ENCODE peak calls at places on chromosomes 2 and 18, in seven cellular contexts. One of them, this sample, is unnamed.

GRCh38 chr2:133362061-133362476 is 206.2 kb downstream of the NCKAP5 start:
- DNase-seq in GM12865: no peak
- DNase-seq in neural crest cell: no peak
- DNase-seq in lower lobe of right lung: no peak
- DNase-seq in DND-41: no peak
- DNase-seq in fibroblast of mammary gland: peak
- DNase-seq in CD4-positive, alpha-beta T cell: no peak
- DNase-seq in this sample: no peak

GRCh38 chr2:221518937-221519635 is 53.0 kb downstream of the EPHA4 start:
- DNase-seq in GM12865: no peak
- DNase-seq in neural crest cell: no peak
- DNase-seq in lower lobe of right lung: no peak
- DNase-seq in DND-41: no peak
- DNase-seq in fibroblast of mammary gland: no peak
- DNase-seq in CD4-positive, alpha-beta T cell: no peak
- DNase-seq in this sample: no peak

GRCh38 chr18:28189400-28190239 is 12.7 kb upstream of the CDH2 start:
- DNase-seq in GM12865: peak
- DNase-seq in neural crest cell: peak
- DNase-seq in lower lobe of right lung: no peak
- DNase-seq in DND-41: peak
- DNase-seq in fibroblast of mammary gland: peak
- DNase-seq in CD4-positive, alpha-beta T cell: no peak
- DNase-seq in this sample: no peak

GRCh38 chr18:49609416-49610284 is 47.8 kb downstream of the LIPG start:
- DNase-seq in GM12865: no peak
- DNase-seq in neural crest cell: no peak
- DNase-seq in lower lobe of right lung: no peak
- DNase-seq in DND-41: no peak
- DNase-seq in fibroblast of mammary gland: peak
- DNase-seq in CD4-positive, alpha-beta T cell: no peak
- DNase-seq in this sample: no peak

GRCh38 chr2:47073641-47074040 is 81.5 kb downstream of the STPG4 start:
- DNase-seq in GM12865: no peak
- DNase-seq in neural crest cell: no peak
- DNase-seq in lower lobe of right lung: no peak
- DNase-seq in DND-41: no peak
- DNase-seq in fibroblast of mammary gland: no peak
- DNase-seq in CD4-positive, alpha-beta T cell: no peak
- DNase-seq in this sample: no peak

GRCh38 chr2:220787251-220787650 is 784.9 kb downstream of the EPHA4 start:
- DNase-seq in GM12865: no peak
- DNase-seq in neural crest cell: no peak
- DNase-seq in lower lobe of right lung: no peak
- DNase-seq in DND-41: no peak
- DNase-seq in fibroblast of mammary gland: no peak
- DNase-seq in CD4-positive, alpha-beta T cell: no peak
- DNase-seq in this sample: no peak

GRCh38 chr2:100588071-100588786 is 25.4 kb downstream of the PDCL3 start:
- DNase-seq in GM12865: peak
- DNase-seq in neural crest cell: no peak
- DNase-seq in lower lobe of right lung: no peak
- DNase-seq in DND-41: no peak
- DNase-seq in fibroblast of mammary gland: peak
- DNase-seq in CD4-positive, alpha-beta T cell: no peak
- DNase-seq in this sample: no peak

GRCh38 chr2:168841445-168841844 is 39.0 kb downstream of the NOSTRIN start:
- DNase-seq in GM12865: no peak
- DNase-seq in neural crest cell: no peak
- DNase-seq in lower lobe of right lung: no peak
- DNase-seq in DND-41: no peak
- DNase-seq in fibroblast of mammary gland: no peak
- DNase-seq in CD4-positive, alpha-beta T cell: no peak
- DNase-seq in this sample: no peak

GRCh38 chr18:76977108-76977621 is 154.8 kb downstream of the ZNF236 start:
- DNase-seq in GM12865: no peak
- DNase-seq in neural crest cell: no peak
- DNase-seq in lower lobe of right lung: no peak
- DNase-seq in DND-41: no peak
- DNase-seq in fibroblast of mammary gland: no peak
- DNase-seq in CD4-positive, alpha-beta T cell: no peak
- DNase-seq in this sample: no peak

DNA sequence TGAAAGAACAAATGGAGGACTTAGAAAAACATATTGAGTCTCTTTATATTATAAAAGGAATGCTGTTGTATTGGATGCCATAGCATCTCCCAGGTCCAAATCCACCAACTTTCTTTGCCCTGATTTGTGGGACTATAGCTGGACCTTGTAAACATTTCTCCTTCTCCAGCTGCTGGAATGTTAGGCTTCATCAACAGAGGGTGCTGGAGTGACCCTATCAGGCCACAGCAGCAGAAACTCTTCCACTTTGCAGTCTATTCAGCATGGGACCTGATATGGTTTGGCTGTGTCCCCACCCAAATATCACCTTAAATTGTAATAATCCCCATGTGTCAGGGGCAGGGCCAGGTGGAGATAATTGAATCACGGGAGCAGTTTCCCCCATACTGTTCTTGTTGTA is 138.4 kb upstream of the ARL4C start:
- DNase-seq in GM12865: no peak
- DNase-seq in neural crest cell: no peak
- DNase-seq in lower lobe of right lung: no peak
- DNase-seq in DND-41: no peak
- DNase-seq in fibroblast of mammary gland: no peak
- DNase-seq in CD4-positive, alpha-beta T cell: no peak
- DNase-seq in this sample: no peak
- TF ChIP-seq CTCF in GM12865: no peak
- TF ChIP-seq CTCF in neural crest cell: no peak
- TF ChIP-seq CTCF in lower lobe of right lung: no peak
- TF ChIP-seq CTCF in DND-41: no peak
- TF ChIP-seq CTCF in fibroblast of mammary gland: peak
- TF ChIP-seq CTCF in CD4-positive, alpha-beta T cell: no peak
- TF ChIP-seq CTCF in this sample: no peak

DNA sequence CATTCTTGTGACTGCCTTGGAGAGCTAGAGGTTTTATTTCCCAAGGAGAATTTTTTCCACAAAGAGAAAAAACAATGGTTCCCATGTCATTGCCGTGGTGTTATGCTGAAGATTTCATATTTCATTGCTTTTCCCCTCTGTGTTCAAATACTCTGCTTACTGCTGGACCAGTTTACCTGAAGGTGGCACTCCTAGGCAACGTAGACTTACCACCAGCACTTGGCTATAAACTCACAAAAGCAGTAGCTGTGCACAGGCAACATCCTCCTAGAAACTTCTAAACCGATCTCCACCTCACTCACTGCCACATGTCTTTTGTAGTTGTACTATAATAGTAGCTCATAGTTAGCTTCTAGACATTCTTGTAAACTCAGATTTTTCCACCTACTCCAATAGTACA is 1319.7 kb upstream of the CRIM1 start:
- DNase-seq in GM12865: no peak
- DNase-seq in neural crest cell: no peak
- DNase-seq in lower lobe of right lung: no peak
- DNase-seq in DND-41: no peak
- DNase-seq in fibroblast of mammary gland: no peak
- DNase-seq in CD4-positive, alpha-beta T cell: no peak
- DNase-seq in this sample: no peak
- TF ChIP-seq CTCF in GM12865: no peak
- TF ChIP-seq CTCF in neural crest cell: no peak
- TF ChIP-seq CTCF in lower lobe of right lung: no peak
- TF ChIP-seq CTCF in DND-41: peak
- TF ChIP-seq CTCF in fibroblast of mammary gland: no peak
- TF ChIP-seq CTCF in CD4-positive, alpha-beta T cell: no peak
- TF ChIP-seq CTCF in this sample: no peak

DNA sequence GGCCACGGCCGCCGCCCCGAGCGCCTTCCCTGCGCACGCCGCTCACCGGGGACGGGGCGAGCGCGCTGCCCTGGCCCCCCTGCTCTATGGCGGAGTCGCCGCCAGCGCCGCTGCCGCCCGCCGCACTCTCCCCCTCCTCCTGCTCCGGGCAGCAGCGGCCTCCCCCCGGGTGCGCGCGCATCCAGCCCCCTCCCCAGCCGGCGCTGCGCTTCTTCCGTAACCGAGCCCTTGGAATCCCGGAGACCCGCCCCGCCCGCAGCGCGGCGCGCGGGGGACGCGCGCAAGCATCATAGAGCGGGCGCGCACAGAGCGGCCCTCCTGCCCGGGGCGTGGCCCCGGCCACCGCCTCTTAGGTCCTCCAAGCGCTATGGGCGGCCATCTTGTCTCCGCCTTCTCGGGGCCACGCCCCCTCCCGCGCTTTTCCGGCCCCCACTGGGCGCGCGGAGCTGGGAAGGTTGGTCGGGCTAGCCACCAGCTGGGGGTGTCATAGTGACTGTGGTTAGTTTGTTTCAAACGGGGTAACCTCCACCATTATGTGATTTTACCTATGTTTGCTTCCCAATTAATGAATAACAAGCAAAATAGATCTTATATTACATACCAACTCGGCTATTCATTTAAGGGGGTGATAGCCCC is at the start of gene MBD2:
- DNase-seq in GM12865: peak
- DNase-seq in neural crest cell: peak
- DNase-seq in lower lobe of right lung: peak
- DNase-seq in DND-41: peak
- DNase-seq in fibroblast of mammary gland: peak
- DNase-seq in CD4-positive, alpha-beta T cell: peak
- DNase-seq in this sample: peak
- TF ChIP-seq CTCF in GM12865: no peak
- TF ChIP-seq CTCF in neural crest cell: no peak
- TF ChIP-seq CTCF in lower lobe of right lung: peak
- TF ChIP-seq CTCF in DND-41: peak
- TF ChIP-seq CTCF in fibroblast of mammary gland: peak
- TF ChIP-seq CTCF in CD4-positive, alpha-beta T cell: no peak
- TF ChIP-seq CTCF in this sample: no peak

GRCh38 chr2:96265349-96265839 is 403 bp downstream of the TMEM127 start:
- DNase-seq in GM12865: no peak
- DNase-seq in neural crest cell: peak
- DNase-seq in lower lobe of right lung: peak
- DNase-seq in DND-41: no peak
- DNase-seq in fibroblast of mammary gland: no peak
- DNase-seq in CD4-positive, alpha-beta T cell: peak
- DNase-seq in this sample: no peak

GRCh38 chr2:96264656-96265348 is 995 bp downstream of the TMEM127 start:
- DNase-seq in GM12865: peak
- DNase-seq in neural crest cell: peak
- DNase-seq in lower lobe of right lung: peak
- DNase-seq in DND-41: peak
- DNase-seq in fibroblast of mammary gland: peak
- DNase-seq in CD4-positive, alpha-beta T cell: peak
- DNase-seq in this sample: no peak

GRCh38 chr2:96265840-96266569 is at the start of the genes CIAO1 and TMEM127:
- DNase-seq in GM12865: peak
- DNase-seq in neural crest cell: peak
- DNase-seq in lower lobe of right lung: peak
- DNase-seq in DND-41: peak
- DNase-seq in fibroblast of mammary gland: peak
- DNase-seq in CD4-positive, alpha-beta T cell: peak
- DNase-seq in this sample: peak

GRCh38 chr2:96264086-96264485 is 1.7 kb downstream of the TMEM127 start:
- DNase-seq in GM12865: no peak
- DNase-seq in neural crest cell: no peak
- DNase-seq in lower lobe of right lung: no peak
- DNase-seq in DND-41: no peak
- DNase-seq in fibroblast of mammary gland: peak
- DNase-seq in CD4-positive, alpha-beta T cell: no peak
- DNase-seq in this sample: no peak

DNA sequence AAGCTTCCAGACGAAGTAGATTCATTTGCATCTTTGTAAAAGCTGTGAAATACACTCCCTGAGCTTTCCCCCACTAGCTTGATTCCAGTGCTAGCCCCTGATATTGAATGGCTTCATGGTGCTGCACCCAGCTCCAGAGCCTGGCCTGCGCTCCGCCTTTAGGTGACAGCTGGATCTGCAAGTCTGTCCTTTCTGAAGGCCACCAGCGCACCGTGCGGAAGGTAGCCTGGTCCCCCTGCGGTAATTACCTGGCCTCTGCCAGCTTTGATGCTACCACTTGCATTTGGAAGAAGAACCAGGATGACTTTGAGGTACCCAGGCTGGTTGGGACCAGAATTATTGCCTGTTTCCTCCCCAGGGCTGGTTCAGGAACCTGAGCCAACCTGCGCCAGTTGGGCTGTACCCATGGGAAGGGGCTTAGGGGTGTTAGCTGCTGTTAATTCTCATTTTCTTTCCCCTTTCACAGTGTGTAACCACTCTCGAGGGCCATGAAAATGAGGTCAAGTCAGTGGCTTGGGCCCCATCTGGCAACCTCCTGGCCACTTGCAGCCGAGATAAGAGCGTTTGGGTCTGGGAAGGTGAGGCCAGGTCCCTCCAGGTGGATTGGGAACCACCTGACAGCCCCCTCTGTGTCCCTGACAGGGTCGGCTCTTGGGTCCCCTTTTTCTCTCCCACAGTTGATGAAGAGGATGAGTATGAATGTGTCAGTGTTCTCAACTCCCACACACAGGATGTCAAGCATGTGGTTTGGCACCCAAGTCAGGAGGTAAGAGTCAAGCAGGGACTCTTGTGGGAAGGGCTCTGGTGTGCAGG is 1.3 kb downstream of the CIAO1 start:
- DNase-seq in GM12865: peak
- DNase-seq in neural crest cell: peak
- DNase-seq in lower lobe of right lung: peak
- DNase-seq in DND-41: peak
- DNase-seq in fibroblast of mammary gland: peak
- DNase-seq in CD4-positive, alpha-beta T cell: peak
- DNase-seq in this sample: no peak
- TF ChIP-seq CTCF in GM12865: peak
- TF ChIP-seq CTCF in neural crest cell: peak
- TF ChIP-seq CTCF in lower lobe of right lung: peak
- TF ChIP-seq CTCF in DND-41: peak
- TF ChIP-seq CTCF in fibroblast of mammary gland: peak
- TF ChIP-seq CTCF in CD4-positive, alpha-beta T cell: no peak
- TF ChIP-seq CTCF in this sample: no peak

DNA sequence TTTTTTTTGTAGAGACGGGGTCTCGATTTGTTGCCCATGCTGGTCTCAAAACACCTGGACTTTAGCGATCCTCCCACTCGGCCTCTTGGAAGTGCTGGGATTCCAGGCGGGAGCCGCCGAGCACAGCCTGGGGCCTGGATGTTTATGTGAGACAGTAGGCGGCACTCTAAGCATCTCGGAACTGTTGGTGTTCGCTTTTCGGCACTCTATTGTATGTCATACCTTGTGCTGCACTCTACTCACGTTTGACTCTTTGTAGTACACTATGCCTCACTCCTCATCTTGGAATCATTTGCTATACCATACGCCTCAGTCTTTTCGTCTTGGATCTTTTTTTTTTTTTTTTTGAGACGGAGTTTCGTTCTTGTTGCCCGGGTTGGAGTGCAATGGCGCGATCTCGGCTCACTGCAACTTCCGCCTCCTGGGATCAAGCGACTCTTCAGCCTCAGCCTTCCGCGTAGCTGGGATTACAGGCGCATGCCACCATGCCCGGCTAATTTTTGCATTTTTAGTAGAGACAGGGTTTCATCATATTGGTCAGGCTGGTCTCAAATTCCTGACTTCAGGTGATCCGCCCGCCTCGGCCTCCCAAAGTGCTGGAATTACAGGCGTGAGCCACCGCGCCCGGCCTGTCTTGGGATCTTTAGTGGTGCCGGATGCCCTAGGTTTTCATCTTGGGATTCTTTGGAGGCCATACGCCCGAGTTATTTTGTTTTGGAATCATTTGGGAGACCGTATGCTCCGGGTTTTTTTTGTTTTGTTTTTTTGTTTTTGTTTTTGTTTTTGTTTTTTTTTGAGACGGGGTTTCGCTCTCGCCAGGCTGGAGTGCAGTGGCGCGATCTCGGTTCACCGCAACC is 24.2 kb upstream of the ZDBF2 start:
- DNase-seq in GM12865: peak
- DNase-seq in neural crest cell: no peak
- DNase-seq in lower lobe of right lung: no peak
- DNase-seq in DND-41: no peak
- DNase-seq in fibroblast of mammary gland: no peak
- DNase-seq in CD4-positive, alpha-beta T cell: no peak
- DNase-seq in this sample: no peak
- TF ChIP-seq CTCF in GM12865: peak
- TF ChIP-seq CTCF in neural crest cell: no peak
- TF ChIP-seq CTCF in lower lobe of right lung: no peak
- TF ChIP-seq CTCF in DND-41: no peak
- TF ChIP-seq CTCF in fibroblast of mammary gland: peak
- TF ChIP-seq CTCF in CD4-positive, alpha-beta T cell: no peak
- TF ChIP-seq CTCF in this sample: no peak